ENCODE peak calls at places on chromosomes 5 and 9, in six cellular contexts. I, F, R, T, J and N are unnamed samples.

GRCh38 chr9:95729669-95730368 is 145.7 kb upstream of the ERCC6L2 start:
- DNase-seq in F (no peak), R (no peak), J (no peak), T (no peak), I (no peak), N (no peak)

GRCh38 chr9:125476645-125477044 is 215.0 kb downstream of the GAPVD1 start:
- DNase-seq in I (no peak), R (no peak), J (no peak), F (no peak), T (no peak), N (no peak)

GRCh38 chr5:39757121-39757520 is 332.3 kb upstream of the DAB2 start:
- DNase-seq in R (no peak), F (no peak), I (no peak), T (no peak), J (no peak), N (no peak)

GRCh38 chr9:4494337-4494736 is 4.1 kb downstream of the SLC1A1 start:
- DNase-seq in T (no peak), J (no peak), R (no peak), F (no peak), I (no peak), N (no peak)

GRCh38 chr5:177446184-177447065 is at the start of gene PRR7:
- DNase-seq in I (peak; percentile 85), J (peak; percentile 59), R (peak; percentile 81), F (no peak), T (peak; percentile 58), N (peak; percentile 94)

GRCh38 chr5:32144637-32145207 is 29.4 kb downstream of the GOLPH3 start:
- DNase-seq in T (no peak), F (no peak), J (no peak), I (no peak), R (no peak), N (no peak)

GRCh38 chr9:135332516-135332915 is 147.1 kb upstream of the PPP1R26 start:
- DNase-seq in I (no peak), R (no peak), T (no peak), F (no peak), J (no peak), N (no peak)

GRCh38 chr5:37774912-37775483 is 64.8 kb downstream of the GDNF start:
- DNase-seq in F (no peak), I (peak; percentile 3), T (no peak), R (peak; percentile 80), J (no peak), N (no peak)

GRCh38 chr5:61301345-61301744 is 30.7 kb upstream of the ZSWIM6 start:
- DNase-seq in T (no peak), R (no peak), I (no peak), J (no peak), F (peak; percentile 67), N (peak; percentile 49)

GRCh38 chr5:171783051-171783450 is 2.6 kb upstream of the SMIM23 start:
- DNase-seq in J (no peak), I (no peak), T (no peak), R (no peak), F (peak; percentile 18), N (peak; percentile 35)

GRCh38 chr9:21520501-21521228 is 38.6 kb upstream of the IFNE start:
- DNase-seq in J (no peak), R (no peak), I (no peak), F (no peak), T (no peak), N (no peak)

GRCh38 chr5:130141689-130142320 is 237.5 kb downstream of the CHSY3 start:
- DNase-seq in T (no peak), F (peak; percentile 10), I (no peak), R (peak; percentile 70), J (no peak), N (peak; percentile 65)

GRCh38 chr9:6428940-6429889 is 16.2 kb downstream of the UHRF2 start:
- DNase-seq in R (no peak), I (peak; percentile 9), J (no peak), T (no peak), F (no peak), N (no peak)

GRCh38 chr9:123033864-123034598 is 564 bp downstream of the GPR21 start:
- DNase-seq in I (peak; percentile 8), R (no peak), J (no peak), F (no peak), T (no peak), N (no peak)

GRCh38 chr9:108108802-108109448 is 619.4 kb upstream of the KLF4 start:
- DNase-seq in J (no peak), I (no peak), F (no peak), T (no peak), R (no peak), N (peak; percentile 22)

GRCh38 chr5:135038829-135039525 is 4.9 kb upstream of the PITX1 start:
- DNase-seq in T (no peak), R (no peak), F (no peak), I (no peak), J (no peak), N (no peak)

GRCh38 chr9:114078021-114078780 is at the start of gene AMBP:
- DNase-seq in T (no peak), F (no peak), R (no peak), J (no peak), I (no peak), N (no peak)

GRCh38 chr5:125549322-125549871 is 803.0 kb upstream of the ZNF608 start:
- DNase-seq in R (no peak), T (no peak), F (no peak), I (no peak), J (no peak), N (no peak)

GRCh38 chr5:68711311-68712200 is 382.3 kb upstream of the SLC30A5 start:
- DNase-seq in R (no peak), J (no peak), F (no peak), I (peak; percentile 80), T (no peak), N (no peak)

GRCh38 chr5:137254695-137255094 is 244.4 kb downstream of the SPOCK1 start:
- DNase-seq in J (no peak), R (no peak), I (no peak), F (no peak), T (no peak), N (no peak)

GRCh38 chr9:2478421-2478820 is 143.2 kb upstream of the VLDLR start:
- DNase-seq in F (no peak), T (no peak), R (no peak), J (no peak), I (no peak), N (no peak)

GRCh38 chr5:135821061-135821781 is 13.2 kb upstream of the SLC25A48 start:
- DNase-seq in R (no peak), I (no peak), T (no peak), F (no peak), J (peak; percentile 78), N (peak; percentile 6)